ENCODE peak calls at places on chromosomes 12 and 14, in five cellular contexts. Q, K, Z, V and X are unnamed samples.
A peak's percentile ranks its signal among the peaks of the same experiment; 100 is the strongest.

GRCh38 chr12:52258335-52258901 is 16.0 kb upstream of the KRT86 start:
- DNase-seq in Z (no peak), Q (no peak), K (no peak), V (no peak), X (no peak)

GRCh38 chr12:64790166-64790565 is 31.0 kb upstream of the GNS start:
- DNase-seq in Z (no peak), V (no peak), Q (no peak), K (no peak), X (no peak)

GRCh38 chr12:5466521-5466960 is 34.6 kb downstream of the NTF3 start:
- DNase-seq in Z (no peak), V (no peak), K (no peak), Q (peak; percentile 40), X (no peak)

GRCh38 chr12:7915911-7916403 is 20.0 kb downstream of the SLC2A3 start:
- DNase-seq in Z (no peak), K (no peak), V (no peak), Q (no peak), X (peak; percentile 22)

GRCh38 chr12:114302117-114302516 is 103.8 kb downstream of the TBX5 start:
- DNase-seq in V (no peak), Z (no peak), Q (no peak), K (no peak), X (no peak)

GRCh38 chr14:21894003-21894897 is 220.6 kb upstream of the OR4E1 start:
- DNase-seq in K (peak; percentile 10), Z (peak; percentile 57), Q (no peak), V (no peak), X (peak; percentile 38)

GRCh38 chr12:109951751-109952150 is 44.4 kb downstream of the GIT2 start:
- DNase-seq in Z (no peak), V (no peak), Q (no peak), K (no peak), X (no peak)

GRCh38 chr14:84217066-84217465 is 1312.9 kb upstream of the FLRT2 start:
- DNase-seq in K (no peak), Q (no peak), Z (no peak), V (no peak), X (no peak)

GRCh38 chr12:48031135-48031960 is 27.1 kb upstream of the COL2A1 start:
- DNase-seq in K (no peak), Q (peak; percentile 98), V (no peak), Z (no peak), X (no peak)

GRCh38 chr12:131673519-131674265 is 37.2 kb upstream of the SFSWAP start:
- DNase-seq in Z (no peak), K (no peak), Q (no peak), V (no peak), X (no peak)

GRCh38 chr14:105064721-105065143 is 498 bp downstream of the GPR132 start:
- DNase-seq in K (no peak), Z (no peak), V (no peak), Q (no peak), X (no peak)